ENCODE peak calls at places on chromosome 10, in four cellular contexts. One of them, this sample, is unnamed.

GRCh38 chr10:101097881-101098280 is 33.2 kb upstream of the TLX1 start:
- DNase-seq in activated B cell treated with CpG ODN at 0.5 μM for 24 hours: no peak
- DNase-seq in lower lobe of right lung: no peak
- DNase-seq in thoracic aorta: no peak
- DNase-seq in this sample: no peak

GRCh38 chr10:132484922-132485321 is 52.7 kb upstream of the INPP5A start:
- DNase-seq in thoracic aorta: no peak
- DNase-seq in activated B cell treated with CpG ODN at 0.5 μM for 24 hours: no peak
- DNase-seq in lower lobe of right lung: peak; percentile 27
- DNase-seq in this sample: no peak

GRCh38 chr10:47372726-47373125 is 11.4 kb downstream of the ZNF488 start:
- DNase-seq in thoracic aorta: no peak
- DNase-seq in activated B cell treated with CpG ODN at 0.5 μM for 24 hours: no peak
- DNase-seq in lower lobe of right lung: no peak
- DNase-seq in this sample: no peak

GRCh38 chr10:67225226-67225625 is 299.4 kb downstream of the LRRTM3 start:
- DNase-seq in activated B cell treated with CpG ODN at 0.5 μM for 24 hours: no peak
- DNase-seq in lower lobe of right lung: no peak
- DNase-seq in thoracic aorta: no peak
- DNase-seq in this sample: no peak

GRCh38 chr10:114458955-114459354 is 54.7 kb upstream of the AFAP1L2 start:
- DNase-seq in thoracic aorta: no peak
- DNase-seq in activated B cell treated with CpG ODN at 0.5 μM for 24 hours: no peak
- DNase-seq in lower lobe of right lung: peak; percentile 65
- DNase-seq in this sample: peak; percentile 57

GRCh38 chr10:79403441-79404230 is 41.8 kb downstream of the ZCCHC24 start:
- DNase-seq in lower lobe of right lung: peak; percentile 57
- DNase-seq in activated B cell treated with CpG ODN at 0.5 μM for 24 hours: no peak
- DNase-seq in thoracic aorta: no peak
- DNase-seq in this sample: peak; percentile 33

GRCh38 chr10:86160890-86161585 is 205.6 kb downstream of the GRID1 start:
- DNase-seq in thoracic aorta: no peak
- DNase-seq in activated B cell treated with CpG ODN at 0.5 μM for 24 hours: no peak
- DNase-seq in lower lobe of right lung: no peak
- DNase-seq in this sample: no peak

GRCh38 chr10:46035923-46036849 is 5.8 kb upstream of the NCOA4 start:
- DNase-seq in activated B cell treated with CpG ODN at 0.5 μM for 24 hours: no peak
- DNase-seq in lower lobe of right lung: no peak
- DNase-seq in thoracic aorta: no peak
- DNase-seq in this sample: no peak

GRCh38 chr10:49749556-49750491 is 12.3 kb downstream of the OGDHL start:
- DNase-seq in thoracic aorta: no peak
- DNase-seq in activated B cell treated with CpG ODN at 0.5 μM for 24 hours: no peak
- DNase-seq in lower lobe of right lung: no peak
- DNase-seq in this sample: no peak

GRCh38 chr10:95363303-95363912 is 72.6 kb upstream of the PDLIM1 start:
- DNase-seq in activated B cell treated with CpG ODN at 0.5 μM for 24 hours: no peak
- DNase-seq in thoracic aorta: no peak
- DNase-seq in lower lobe of right lung: no peak
- DNase-seq in this sample: peak; percentile 58

GRCh38 chr10:80187465-80188409 is 17.6 kb downstream of the ANXA11 start:
- DNase-seq in lower lobe of right lung: peak; percentile 72
- DNase-seq in thoracic aorta: no peak
- DNase-seq in activated B cell treated with CpG ODN at 0.5 μM for 24 hours: peak; percentile 57
- DNase-seq in this sample: no peak

GRCh38 chr10:112991888-112992491 is 41.9 kb downstream of the TCF7L2 start:
- DNase-seq in thoracic aorta: no peak
- DNase-seq in activated B cell treated with CpG ODN at 0.5 μM for 24 hours: no peak
- DNase-seq in lower lobe of right lung: no peak
- DNase-seq in this sample: no peak

GRCh38 chr10:101938316-101939272 is 95.0 kb upstream of the KCNIP2 start:
- DNase-seq in activated B cell treated with CpG ODN at 0.5 μM for 24 hours: no peak
- DNase-seq in lower lobe of right lung: no peak
- DNase-seq in thoracic aorta: no peak
- DNase-seq in this sample: peak; percentile 5

GRCh38 chr10:3477683-3478082 is 305.1 kb upstream of the PITRM1 start:
- DNase-seq in lower lobe of right lung: no peak
- DNase-seq in thoracic aorta: no peak
- DNase-seq in activated B cell treated with CpG ODN at 0.5 μM for 24 hours: no peak
- DNase-seq in this sample: no peak

GRCh38 chr10:77004917-77005564 is 632.6 kb downstream of the KCNMA1 start:
- DNase-seq in lower lobe of right lung: no peak
- DNase-seq in thoracic aorta: no peak
- DNase-seq in activated B cell treated with CpG ODN at 0.5 μM for 24 hours: no peak
- DNase-seq in this sample: peak; percentile 36

GRCh38 chr10:94591461-94592205 is 46.0 kb downstream of the HELLS start:
- DNase-seq in thoracic aorta: no peak
- DNase-seq in lower lobe of right lung: no peak
- DNase-seq in activated B cell treated with CpG ODN at 0.5 μM for 24 hours: no peak
- DNase-seq in this sample: no peak

GRCh38 chr10:110664483-110665420 is 20.6 kb downstream of the RBM20 start:
- DNase-seq in lower lobe of right lung: no peak
- DNase-seq in activated B cell treated with CpG ODN at 0.5 μM for 24 hours: no peak
- DNase-seq in thoracic aorta: no peak
- DNase-seq in this sample: no peak

GRCh38 chr10:61319550-61320256 is 133.5 kb downstream of the TMEM26 start:
- DNase-seq in activated B cell treated with CpG ODN at 0.5 μM for 24 hours: no peak
- DNase-seq in lower lobe of right lung: no peak
- DNase-seq in thoracic aorta: no peak
- DNase-seq in this sample: no peak

GRCh38 chr10:87700031-87700796 is 40.5 kb downstream of the PAPSS2 start:
- DNase-seq in thoracic aorta: no peak
- DNase-seq in lower lobe of right lung: no peak
- DNase-seq in activated B cell treated with CpG ODN at 0.5 μM for 24 hours: no peak
- DNase-seq in this sample: no peak

GRCh38 chr10:71072820-71073205 is 139.6 kb upstream of the UNC5B start:
- DNase-seq in lower lobe of right lung: no peak
- DNase-seq in thoracic aorta: no peak
- DNase-seq in activated B cell treated with CpG ODN at 0.5 μM for 24 hours: no peak
- DNase-seq in this sample: no peak

GRCh38 chr10:82150123-82150900 is 275.3 kb downstream of the NRG3 start:
- DNase-seq in lower lobe of right lung: peak; percentile 56
- DNase-seq in activated B cell treated with CpG ODN at 0.5 μM for 24 hours: no peak
- DNase-seq in thoracic aorta: no peak
- DNase-seq in this sample: peak; percentile 56

GRCh38 chr10:12975266-12975665 is 26.2 kb downstream of the CCDC3 start:
- DNase-seq in activated B cell treated with CpG ODN at 0.5 μM for 24 hours: no peak
- DNase-seq in thoracic aorta: no peak
- DNase-seq in lower lobe of right lung: no peak
- DNase-seq in this sample: no peak

GRCh38 chr10:122112625-122113160 is 123.7 kb downstream of the TACC2 start:
- DNase-seq in thoracic aorta: peak; percentile 73
- DNase-seq in lower lobe of right lung: peak; percentile 91
- DNase-seq in activated B cell treated with CpG ODN at 0.5 μM for 24 hours: no peak
- DNase-seq in this sample: peak; percentile 83

GRCh38 chr10:104479906-104480579 is 126.4 kb downstream of the CFAP58 start:
- DNase-seq in activated B cell treated with CpG ODN at 0.5 μM for 24 hours: no peak
- DNase-seq in lower lobe of right lung: no peak
- DNase-seq in thoracic aorta: no peak
- DNase-seq in this sample: no peak

GRCh38 chr10:75049316-75050285 is 61.9 kb upstream of the SAMD8 start:
- DNase-seq in lower lobe of right lung: no peak
- DNase-seq in thoracic aorta: no peak
- DNase-seq in activated B cell treated with CpG ODN at 0.5 μM for 24 hours: no peak
- DNase-seq in this sample: no peak

GRCh38 chr10:83108565-83109333 is 1030.6 kb upstream of the GHITM start:
- DNase-seq in activated B cell treated with CpG ODN at 0.5 μM for 24 hours: no peak
- DNase-seq in lower lobe of right lung: peak; percentile 41
- DNase-seq in thoracic aorta: no peak
- DNase-seq in this sample: no peak

GRCh38 chr10:31808258-31809218 is 120.1 kb downstream of the ARHGAP12 start:
- DNase-seq in activated B cell treated with CpG ODN at 0.5 μM for 24 hours: no peak
- DNase-seq in lower lobe of right lung: peak; percentile 47
- DNase-seq in thoracic aorta: no peak
- DNase-seq in this sample: peak; percentile 1

DNA sequence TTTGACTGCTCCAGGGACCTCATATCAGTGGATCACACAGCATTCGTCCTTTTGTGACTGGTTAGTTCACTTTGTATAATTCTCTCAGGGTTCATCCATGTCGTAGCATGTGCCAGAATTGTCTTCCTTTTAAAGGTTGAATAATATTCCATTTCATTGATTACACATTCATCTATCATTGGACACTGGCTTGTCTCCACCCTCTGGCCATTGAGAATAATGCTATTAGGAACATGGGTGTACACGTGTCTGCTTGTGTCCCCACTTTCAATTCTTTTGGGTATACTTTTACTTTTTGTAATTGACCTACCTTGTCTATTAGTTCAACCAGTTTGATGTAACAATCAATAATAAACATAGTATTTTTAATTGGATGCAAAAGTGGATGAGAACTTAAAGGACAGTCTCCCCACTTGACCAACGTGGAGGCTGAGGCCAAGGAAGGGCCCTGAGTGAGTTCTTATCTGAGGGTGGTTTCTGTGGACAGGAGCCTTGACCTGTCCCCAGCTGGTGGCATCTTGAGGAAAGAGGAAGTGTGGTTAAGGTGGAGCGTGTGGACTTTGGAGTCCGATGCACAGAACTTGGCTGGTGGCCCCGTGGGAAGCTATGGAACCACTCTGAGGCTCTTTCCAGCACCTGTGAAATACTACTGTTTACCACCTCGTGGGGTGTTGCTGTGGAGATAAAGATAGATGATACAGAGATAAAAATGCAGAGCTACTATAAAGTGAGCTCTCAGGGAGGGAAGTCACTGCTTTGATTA is 16.6 kb downstream of the WDFY4 start:
- DNase-seq in activated B cell treated with CpG ODN at 0.5 μM for 24 hours: no peak
- DNase-seq in thoracic aorta: no peak
- DNase-seq in lower lobe of right lung: no peak
- DNase-seq in this sample: no peak
- TF ChIP-seq CTCF in activated B cell treated with CpG ODN at 0.5 μM for 24 hours: no peak
- TF ChIP-seq CTCF in thoracic aorta: no peak
- TF ChIP-seq CTCF in lower lobe of right lung: no peak
- TF ChIP-seq CTCF in this sample: no peak

GRCh38 chr10:26860542-26861325 is at the start of gene ABI1:
- DNase-seq in thoracic aorta: peak; percentile 93
- DNase-seq in lower lobe of right lung: peak; percentile 98
- DNase-seq in activated B cell treated with CpG ODN at 0.5 μM for 24 hours: peak; percentile 87
- DNase-seq in this sample: peak; percentile 97
- TF ChIP-seq CTCF in thoracic aorta: peak; percentile 77
- TF ChIP-seq CTCF in lower lobe of right lung: peak; percentile 78
- TF ChIP-seq CTCF in activated B cell treated with CpG ODN at 0.5 μM for 24 hours: peak; percentile 33
- TF ChIP-seq CTCF in this sample: peak; percentile 77

DNA sequence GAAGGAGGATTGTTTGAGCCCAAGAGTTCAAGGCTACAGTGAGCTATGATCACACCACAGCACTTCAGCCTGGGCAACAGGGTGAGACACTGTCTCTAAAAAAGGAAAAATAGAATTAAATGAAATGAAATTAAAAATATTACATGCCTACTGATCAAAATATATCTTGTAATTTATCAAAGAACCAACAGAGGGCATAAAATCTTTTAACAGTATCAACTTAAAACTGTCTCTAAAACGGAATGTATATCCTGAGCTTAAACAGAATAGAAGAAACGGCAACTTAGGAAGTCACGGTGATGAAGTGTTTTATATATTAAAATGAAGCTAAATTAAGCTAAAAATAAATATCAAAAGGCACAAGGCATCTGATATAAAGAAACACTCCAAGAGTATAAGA is 78.8 kb downstream of the MTPAP start:
- DNase-seq in thoracic aorta: no peak
- DNase-seq in lower lobe of right lung: no peak
- DNase-seq in activated B cell treated with CpG ODN at 0.5 μM for 24 hours: no peak
- DNase-seq in this sample: no peak
- TF ChIP-seq CTCF in thoracic aorta: peak; percentile 20
- TF ChIP-seq CTCF in lower lobe of right lung: no peak
- TF ChIP-seq CTCF in activated B cell treated with CpG ODN at 0.5 μM for 24 hours: no peak
- TF ChIP-seq CTCF in this sample: no peak

GRCh38 chr10:98589007-98589406 is 142.3 kb upstream of the HPS1 start:
- DNase-seq in thoracic aorta: no peak
- DNase-seq in lower lobe of right lung: no peak
- DNase-seq in activated B cell treated with CpG ODN at 0.5 μM for 24 hours: no peak
- DNase-seq in this sample: no peak
- TF ChIP-seq CTCF in thoracic aorta: no peak
- TF ChIP-seq CTCF in lower lobe of right lung: no peak
- TF ChIP-seq CTCF in activated B cell treated with CpG ODN at 0.5 μM for 24 hours: no peak
- TF ChIP-seq CTCF in this sample: no peak

DNA sequence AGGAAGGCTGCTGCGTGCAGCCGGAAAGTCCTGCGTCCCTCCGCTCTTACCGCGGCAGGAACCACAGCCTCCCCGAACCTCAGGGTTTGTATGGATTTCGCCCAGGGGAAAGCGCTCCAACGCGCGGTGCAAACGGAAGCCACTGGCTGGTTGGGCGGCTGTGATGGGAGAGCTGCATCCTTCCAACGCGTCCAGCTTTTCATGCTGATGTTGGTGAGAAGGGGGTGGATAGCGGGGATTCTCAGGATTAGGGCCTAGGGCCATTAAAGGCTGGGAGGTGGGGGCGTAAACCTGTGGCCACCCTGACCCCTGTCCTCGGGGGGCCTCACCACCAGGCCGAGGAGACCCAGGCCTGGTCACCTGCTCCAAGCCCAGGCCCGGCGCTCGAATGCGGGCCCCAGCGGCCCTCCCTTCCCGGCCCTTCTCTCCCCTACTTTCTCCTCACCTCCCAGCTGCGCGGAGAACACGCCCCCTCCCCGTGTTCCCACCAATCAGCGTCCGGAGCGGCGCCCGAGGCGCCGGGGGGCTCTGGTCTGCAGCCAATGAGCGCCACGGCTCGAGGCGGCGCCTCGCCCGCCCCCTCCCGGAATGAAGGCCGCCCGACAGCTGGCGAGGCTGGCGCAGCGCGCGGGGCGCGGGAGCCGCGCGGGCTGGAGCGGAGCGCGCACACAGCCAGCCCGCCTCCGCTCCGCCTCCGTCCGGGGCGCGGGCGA is 458 bp upstream of the NANOS1 start:
- DNase-seq in lower lobe of right lung: peak; percentile 88
- DNase-seq in activated B cell treated with CpG ODN at 0.5 μM for 24 hours: peak; percentile 59
- DNase-seq in thoracic aorta: peak; percentile 77
- DNase-seq in this sample: peak; percentile 92
- TF ChIP-seq CTCF in lower lobe of right lung: no peak
- TF ChIP-seq CTCF in activated B cell treated with CpG ODN at 0.5 μM for 24 hours: no peak
- TF ChIP-seq CTCF in thoracic aorta: no peak
- TF ChIP-seq CTCF in this sample: no peak

DNA sequence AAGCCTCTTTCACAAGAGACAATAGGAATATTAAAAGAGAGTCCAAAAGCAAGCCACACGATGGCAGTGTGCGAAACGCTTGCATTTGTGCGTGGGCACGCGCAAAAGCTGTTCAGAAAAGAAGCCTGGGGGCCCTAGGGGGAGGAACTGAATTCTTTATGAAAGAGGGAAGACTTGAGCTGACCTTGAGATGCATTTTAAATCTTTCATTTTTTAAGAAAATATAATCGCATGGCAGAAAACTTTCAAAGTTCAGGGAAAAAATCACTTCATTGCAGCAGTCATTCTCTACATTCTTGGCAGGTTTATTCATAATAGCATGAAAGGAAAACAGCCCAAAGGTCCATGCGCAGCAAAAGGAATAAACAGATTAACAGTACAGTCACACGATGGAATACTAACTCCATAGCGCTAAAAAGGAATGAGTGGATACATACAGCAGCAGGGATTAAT is 206.5 kb upstream of the PRKCQ start:
- DNase-seq in lower lobe of right lung: no peak
- DNase-seq in activated B cell treated with CpG ODN at 0.5 μM for 24 hours: no peak
- DNase-seq in thoracic aorta: no peak
- DNase-seq in this sample: no peak
- TF ChIP-seq CTCF in lower lobe of right lung: peak; percentile 10
- TF ChIP-seq CTCF in activated B cell treated with CpG ODN at 0.5 μM for 24 hours: no peak
- TF ChIP-seq CTCF in thoracic aorta: no peak
- TF ChIP-seq CTCF in this sample: no peak